ENCODE peak calls at places on chromosomes 12 and 14, in four cellular contexts. One of them, this sample, is unnamed.
A peak's percentile ranks its signal among the peaks of the same experiment; 100 is the strongest.

GRCh38 chr12:49750027-49750977 is 8.9 kb downstream of the TMBIM6 start:
- DNase-seq in Right ventricle myocardium inferior: no peak
- DNase-seq in RCC 7860: peak; percentile 8
- DNase-seq in stimulated activated CD4-positive, alpha-beta T cell treated with anti-CD3 and anti-CD28 coated beads, Interleukin-4, amount 100 ng/mL, for 1 hour: peak; percentile 33
- DNase-seq in this sample: peak; percentile 89

GRCh38 chr12:2904260-2904659 is 13.6 kb downstream of the TULP3 start:
- DNase-seq in stimulated activated CD4-positive, alpha-beta T cell treated with anti-CD3 and anti-CD28 coated beads, Interleukin-4, amount 100 ng/mL, for 1 hour: no peak
- DNase-seq in RCC 7860: peak; percentile 69
- DNase-seq in Right ventricle myocardium inferior: no peak
- DNase-seq in this sample: no peak

GRCh38 chr14:61569308-61569707 is 126.0 kb upstream of the HIF1A start:
- DNase-seq in Right ventricle myocardium inferior: no peak
- DNase-seq in RCC 7860: no peak
- DNase-seq in stimulated activated CD4-positive, alpha-beta T cell treated with anti-CD3 and anti-CD28 coated beads, Interleukin-4, amount 100 ng/mL, for 1 hour: no peak
- DNase-seq in this sample: no peak

GRCh38 chr12:59843260-59843843 is 247.5 kb downstream of the SLC16A7 start:
- DNase-seq in Right ventricle myocardium inferior: no peak
- DNase-seq in stimulated activated CD4-positive, alpha-beta T cell treated with anti-CD3 and anti-CD28 coated beads, Interleukin-4, amount 100 ng/mL, for 1 hour: no peak
- DNase-seq in RCC 7860: no peak
- DNase-seq in this sample: no peak

GRCh38 chr14:72651081-72651480 is 242.8 kb downstream of the DPF3 start:
- DNase-seq in stimulated activated CD4-positive, alpha-beta T cell treated with anti-CD3 and anti-CD28 coated beads, Interleukin-4, amount 100 ng/mL, for 1 hour: no peak
- DNase-seq in Right ventricle myocardium inferior: no peak
- DNase-seq in RCC 7860: no peak
- DNase-seq in this sample: peak; percentile 57

GRCh38 chr12:117063162-117063911 is 35.9 kb downstream of the TESC start:
- DNase-seq in stimulated activated CD4-positive, alpha-beta T cell treated with anti-CD3 and anti-CD28 coated beads, Interleukin-4, amount 100 ng/mL, for 1 hour: no peak
- DNase-seq in Right ventricle myocardium inferior: peak; percentile 77
- DNase-seq in RCC 7860: no peak
- DNase-seq in this sample: no peak

GRCh38 chr12:100860611-100861010 is 66.0 kb downstream of the ANO4 start:
- DNase-seq in stimulated activated CD4-positive, alpha-beta T cell treated with anti-CD3 and anti-CD28 coated beads, Interleukin-4, amount 100 ng/mL, for 1 hour: no peak
- DNase-seq in RCC 7860: peak; percentile 87
- DNase-seq in Right ventricle myocardium inferior: no peak
- DNase-seq in this sample: no peak

GRCh38 chr12:17579148-17580026 is 510.6 kb downstream of the RERGL start:
- DNase-seq in Right ventricle myocardium inferior: no peak
- DNase-seq in RCC 7860: no peak
- DNase-seq in stimulated activated CD4-positive, alpha-beta T cell treated with anti-CD3 and anti-CD28 coated beads, Interleukin-4, amount 100 ng/mL, for 1 hour: no peak
- DNase-seq in this sample: no peak

GRCh38 chr12:23950011-23950774 is 723 bp upstream of the SOX5 start:
- DNase-seq in Right ventricle myocardium inferior: no peak
- DNase-seq in RCC 7860: no peak
- DNase-seq in stimulated activated CD4-positive, alpha-beta T cell treated with anti-CD3 and anti-CD28 coated beads, Interleukin-4, amount 100 ng/mL, for 1 hour: no peak
- DNase-seq in this sample: peak; percentile 32

GRCh38 chr14:21711360-21711961 is 37.8 kb upstream of the OR4E1 start:
- DNase-seq in Right ventricle myocardium inferior: no peak
- DNase-seq in stimulated activated CD4-positive, alpha-beta T cell treated with anti-CD3 and anti-CD28 coated beads, Interleukin-4, amount 100 ng/mL, for 1 hour: no peak
- DNase-seq in RCC 7860: peak; percentile 4
- DNase-seq in this sample: peak; percentile 57

GRCh38 chr12:13924286-13924685 is 57.1 kb downstream of the GRIN2B start:
- DNase-seq in RCC 7860: no peak
- DNase-seq in Right ventricle myocardium inferior: no peak
- DNase-seq in stimulated activated CD4-positive, alpha-beta T cell treated with anti-CD3 and anti-CD28 coated beads, Interleukin-4, amount 100 ng/mL, for 1 hour: no peak
- DNase-seq in this sample: no peak

GRCh38 chr14:89418976-89419375 is 1.9 kb upstream of the FOXN3 start:
- DNase-seq in RCC 7860: no peak
- DNase-seq in stimulated activated CD4-positive, alpha-beta T cell treated with anti-CD3 and anti-CD28 coated beads, Interleukin-4, amount 100 ng/mL, for 1 hour: no peak
- DNase-seq in Right ventricle myocardium inferior: no peak
- DNase-seq in this sample: no peak

GRCh38 chr12:106898001-106898966 is 57.4 kb upstream of the TMEM263 start:
- DNase-seq in stimulated activated CD4-positive, alpha-beta T cell treated with anti-CD3 and anti-CD28 coated beads, Interleukin-4, amount 100 ng/mL, for 1 hour: no peak
- DNase-seq in Right ventricle myocardium inferior: no peak
- DNase-seq in RCC 7860: no peak
- DNase-seq in this sample: no peak

GRCh38 chr14:68748260-68748659 is 44.6 kb downstream of the ZFP36L1 start:
- DNase-seq in RCC 7860: no peak
- DNase-seq in stimulated activated CD4-positive, alpha-beta T cell treated with anti-CD3 and anti-CD28 coated beads, Interleukin-4, amount 100 ng/mL, for 1 hour: no peak
- DNase-seq in Right ventricle myocardium inferior: no peak
- DNase-seq in this sample: no peak

GRCh38 chr12:93918900-93919299 is 229.5 kb upstream of the PLXNC1 start:
- DNase-seq in stimulated activated CD4-positive, alpha-beta T cell treated with anti-CD3 and anti-CD28 coated beads, Interleukin-4, amount 100 ng/mL, for 1 hour: no peak
- DNase-seq in RCC 7860: no peak
- DNase-seq in Right ventricle myocardium inferior: no peak
- DNase-seq in this sample: no peak

GRCh38 chr12:122836027-122836921 is 1.0 kb downstream of the HIP1R start:
- DNase-seq in stimulated activated CD4-positive, alpha-beta T cell treated with anti-CD3 and anti-CD28 coated beads, Interleukin-4, amount 100 ng/mL, for 1 hour: peak; percentile 41
- DNase-seq in Right ventricle myocardium inferior: no peak
- DNase-seq in RCC 7860: peak; percentile 33
- DNase-seq in this sample: peak; percentile 46

GRCh38 chr14:91872011-91872476 is 4.7 kb upstream of the TC2N start:
- DNase-seq in RCC 7860: no peak
- DNase-seq in stimulated activated CD4-positive, alpha-beta T cell treated with anti-CD3 and anti-CD28 coated beads, Interleukin-4, amount 100 ng/mL, for 1 hour: peak; percentile 42
- DNase-seq in Right ventricle myocardium inferior: no peak
- DNase-seq in this sample: peak; percentile 48

GRCh38 chr14:34120185-34120977 is 169.5 kb upstream of the EGLN3 start:
- DNase-seq in RCC 7860: no peak
- DNase-seq in stimulated activated CD4-positive, alpha-beta T cell treated with anti-CD3 and anti-CD28 coated beads, Interleukin-4, amount 100 ng/mL, for 1 hour: no peak
- DNase-seq in Right ventricle myocardium inferior: no peak
- DNase-seq in this sample: no peak

GRCh38 chr12:115354476-115354890 is 670.5 kb upstream of the TBX3 start:
- DNase-seq in stimulated activated CD4-positive, alpha-beta T cell treated with anti-CD3 and anti-CD28 coated beads, Interleukin-4, amount 100 ng/mL, for 1 hour: no peak
- DNase-seq in Right ventricle myocardium inferior: no peak
- DNase-seq in RCC 7860: no peak
- DNase-seq in this sample: no peak

GRCh38 chr14:80005561-80005960 is 205.7 kb downstream of the DIO2 start:
- DNase-seq in Right ventricle myocardium inferior: no peak
- DNase-seq in RCC 7860: no peak
- DNase-seq in stimulated activated CD4-positive, alpha-beta T cell treated with anti-CD3 and anti-CD28 coated beads, Interleukin-4, amount 100 ng/mL, for 1 hour: no peak
- DNase-seq in this sample: no peak

GRCh38 chr14:99156026-99156425 is 116.0 kb downstream of the BCL11B start:
- DNase-seq in Right ventricle myocardium inferior: no peak
- DNase-seq in RCC 7860: no peak
- DNase-seq in stimulated activated CD4-positive, alpha-beta T cell treated with anti-CD3 and anti-CD28 coated beads, Interleukin-4, amount 100 ng/mL, for 1 hour: no peak
- DNase-seq in this sample: no peak

GRCh38 chr12:31362759-31363415 is 36.9 kb upstream of the SINHCAF start:
- DNase-seq in RCC 7860: no peak
- DNase-seq in Right ventricle myocardium inferior: no peak
- DNase-seq in stimulated activated CD4-positive, alpha-beta T cell treated with anti-CD3 and anti-CD28 coated beads, Interleukin-4, amount 100 ng/mL, for 1 hour: peak; percentile 2
- DNase-seq in this sample: no peak

GRCh38 chr14:68564236-68564825 is 228.5 kb downstream of the ZFP36L1 start:
- DNase-seq in Right ventricle myocardium inferior: no peak
- DNase-seq in RCC 7860: no peak
- DNase-seq in stimulated activated CD4-positive, alpha-beta T cell treated with anti-CD3 and anti-CD28 coated beads, Interleukin-4, amount 100 ng/mL, for 1 hour: no peak
- DNase-seq in this sample: no peak

GRCh38 chr14:76786556-76786955 is 25.3 kb downstream of the VASH1 start:
- DNase-seq in Right ventricle myocardium inferior: no peak
- DNase-seq in RCC 7860: no peak
- DNase-seq in stimulated activated CD4-positive, alpha-beta T cell treated with anti-CD3 and anti-CD28 coated beads, Interleukin-4, amount 100 ng/mL, for 1 hour: no peak
- DNase-seq in this sample: no peak

GRCh38 chr12:13044002-13044858 is at the start of gene FAM234B:
- DNase-seq in stimulated activated CD4-positive, alpha-beta T cell treated with anti-CD3 and anti-CD28 coated beads, Interleukin-4, amount 100 ng/mL, for 1 hour: peak; percentile 80
- DNase-seq in Right ventricle myocardium inferior: peak; percentile 90
- DNase-seq in RCC 7860: no peak
- DNase-seq in this sample: peak; percentile 73

GRCh38 chr14:101072945-101073597 is 169.5 kb upstream of the RTL1 start:
- DNase-seq in stimulated activated CD4-positive, alpha-beta T cell treated with anti-CD3 and anti-CD28 coated beads, Interleukin-4, amount 100 ng/mL, for 1 hour: no peak
- DNase-seq in Right ventricle myocardium inferior: no peak
- DNase-seq in RCC 7860: peak; percentile 92
- DNase-seq in this sample: peak; percentile 92

GRCh38 chr12:12722351-12723146 is 5.4 kb downstream of the CDKN1B start:
- DNase-seq in Right ventricle myocardium inferior: no peak
- DNase-seq in stimulated activated CD4-positive, alpha-beta T cell treated with anti-CD3 and anti-CD28 coated beads, Interleukin-4, amount 100 ng/mL, for 1 hour: no peak
- DNase-seq in RCC 7860: peak; percentile 38
- DNase-seq in this sample: peak; percentile 75

GRCh38 chr12:56017181-56017580 is 3.7 kb upstream of the IKZF4 start:
- DNase-seq in stimulated activated CD4-positive, alpha-beta T cell treated with anti-CD3 and anti-CD28 coated beads, Interleukin-4, amount 100 ng/mL, for 1 hour: no peak
- DNase-seq in RCC 7860: no peak
- DNase-seq in Right ventricle myocardium inferior: no peak
- DNase-seq in this sample: no peak

GRCh38 chr14:56004807-56005579 is 113.2 kb upstream of the PELI2 start:
- DNase-seq in stimulated activated CD4-positive, alpha-beta T cell treated with anti-CD3 and anti-CD28 coated beads, Interleukin-4, amount 100 ng/mL, for 1 hour: peak; percentile 2
- DNase-seq in Right ventricle myocardium inferior: no peak
- DNase-seq in RCC 7860: peak; percentile 21
- DNase-seq in this sample: peak; percentile 90

GRCh38 chr12:106669216-106669615 is 86.4 kb downstream of the RFX4 start:
- DNase-seq in RCC 7860: no peak
- DNase-seq in Right ventricle myocardium inferior: no peak
- DNase-seq in stimulated activated CD4-positive, alpha-beta T cell treated with anti-CD3 and anti-CD28 coated beads, Interleukin-4, amount 100 ng/mL, for 1 hour: no peak
- DNase-seq in this sample: no peak

GRCh38 chr14:102086346-102086971 is 385 bp downstream of the HSP90AA1 start:
- DNase-seq in Right ventricle myocardium inferior: peak; percentile 76
- DNase-seq in RCC 7860: no peak
- DNase-seq in stimulated activated CD4-positive, alpha-beta T cell treated with anti-CD3 and anti-CD28 coated beads, Interleukin-4, amount 100 ng/mL, for 1 hour: peak; percentile 62
- DNase-seq in this sample: peak; percentile 64

GRCh38 chr12:128810182-128811127 is 13.3 kb downstream of the SLC15A4 start:
- DNase-seq in Right ventricle myocardium inferior: no peak
- DNase-seq in stimulated activated CD4-positive, alpha-beta T cell treated with anti-CD3 and anti-CD28 coated beads, Interleukin-4, amount 100 ng/mL, for 1 hour: no peak
- DNase-seq in RCC 7860: peak; percentile 33
- DNase-seq in this sample: peak; percentile 51

GRCh38 chr12:112537710-112538396 is 119.1 kb downstream of the PTPN11 start:
- DNase-seq in Right ventricle myocardium inferior: no peak
- DNase-seq in RCC 7860: peak; percentile 81
- DNase-seq in stimulated activated CD4-positive, alpha-beta T cell treated with anti-CD3 and anti-CD28 coated beads, Interleukin-4, amount 100 ng/mL, for 1 hour: no peak
- DNase-seq in this sample: peak; percentile 29

GRCh38 chr12:34287437-34287836 is 265.1 kb downstream of the ALG10 start:
- DNase-seq in RCC 7860: no peak
- DNase-seq in Right ventricle myocardium inferior: no peak
- DNase-seq in stimulated activated CD4-positive, alpha-beta T cell treated with anti-CD3 and anti-CD28 coated beads, Interleukin-4, amount 100 ng/mL, for 1 hour: no peak
- DNase-seq in this sample: no peak

GRCh38 chr12:116183741-116184141 is 93.8 kb downstream of the MED13L start:
- DNase-seq in RCC 7860: no peak
- DNase-seq in stimulated activated CD4-positive, alpha-beta T cell treated with anti-CD3 and anti-CD28 coated beads, Interleukin-4, amount 100 ng/mL, for 1 hour: no peak
- DNase-seq in Right ventricle myocardium inferior: no peak
- DNase-seq in this sample: peak; percentile 45

This sample was measured in cardiac fibroblast.